ENCODE peak calls at places on chromosome 10, in five cellular contexts. One of them, this sample, is unnamed.

GRCh38 chr10:16891375-16892313 is 74.4 kb upstream of the RSU1 start:
- DNase-seq in dorsolateral prefrontal cortex: no peak
- DNase-seq in neural progenitor cell: peak
- DNase-seq in testis: peak
- DNase-seq in tibial nerve: peak
- DNase-seq in this sample: peak

GRCh38 chr10:55630491-55631056 is 730.5 kb downstream of the ZWINT start:
- DNase-seq in tibial nerve: no peak
- DNase-seq in dorsolateral prefrontal cortex: peak
- DNase-seq in testis: peak
- DNase-seq in neural progenitor cell: peak
- DNase-seq in this sample: peak

GRCh38 chr10:117226813-117227451 is 14.0 kb upstream of the SLC18A2 start:
- DNase-seq in testis: peak
- DNase-seq in dorsolateral prefrontal cortex: no peak
- DNase-seq in tibial nerve: no peak
- DNase-seq in neural progenitor cell: peak
- DNase-seq in this sample: peak

GRCh38 chr10:103835121-103836045 is 20.0 kb downstream of the SH3PXD2A start:
- DNase-seq in neural progenitor cell: no peak
- DNase-seq in dorsolateral prefrontal cortex: no peak
- DNase-seq in tibial nerve: peak
- DNase-seq in testis: peak
- DNase-seq in this sample: no peak

GRCh38 chr10:85603167-85603940 is 763.2 kb downstream of the GRID1 start:
- DNase-seq in neural progenitor cell: no peak
- DNase-seq in tibial nerve: no peak
- DNase-seq in testis: no peak
- DNase-seq in dorsolateral prefrontal cortex: no peak
- DNase-seq in this sample: no peak

GRCh38 chr10:124221356-124222297 is 128.2 kb upstream of the CHST15 start:
- DNase-seq in tibial nerve: no peak
- DNase-seq in testis: no peak
- DNase-seq in neural progenitor cell: no peak
- DNase-seq in dorsolateral prefrontal cortex: no peak
- DNase-seq in this sample: peak

GRCh38 chr10:10872035-10872673 is 145.5 kb upstream of the CELF2 start:
- DNase-seq in testis: no peak
- DNase-seq in neural progenitor cell: no peak
- DNase-seq in tibial nerve: peak
- DNase-seq in dorsolateral prefrontal cortex: no peak
- DNase-seq in this sample: peak

GRCh38 chr10:119734396-119735332 is 8.8 kb downstream of the INPP5F start:
- DNase-seq in tibial nerve: no peak
- DNase-seq in dorsolateral prefrontal cortex: no peak
- DNase-seq in testis: no peak
- DNase-seq in neural progenitor cell: no peak
- DNase-seq in this sample: no peak

GRCh38 chr10:73979428-73980407 is 18.2 kb upstream of the VCL start:
- DNase-seq in testis: peak
- DNase-seq in dorsolateral prefrontal cortex: no peak
- DNase-seq in tibial nerve: no peak
- DNase-seq in neural progenitor cell: no peak
- DNase-seq in this sample: no peak

GRCh38 chr10:123408660-123409059 is 254.5 kb downstream of the BUB3 start:
- DNase-seq in dorsolateral prefrontal cortex: no peak
- DNase-seq in tibial nerve: no peak
- DNase-seq in neural progenitor cell: no peak
- DNase-seq in testis: no peak
- DNase-seq in this sample: no peak

GRCh38 chr10:22657566-22658190 is 56.7 kb downstream of the PIP4K2A start:
- DNase-seq in dorsolateral prefrontal cortex: no peak
- DNase-seq in testis: no peak
- DNase-seq in neural progenitor cell: no peak
- DNase-seq in tibial nerve: no peak
- DNase-seq in this sample: no peak

GRCh38 chr10:109743141-109744120 is 179.9 kb downstream of the XPNPEP1 start:
- DNase-seq in tibial nerve: no peak
- DNase-seq in dorsolateral prefrontal cortex: no peak
- DNase-seq in testis: no peak
- DNase-seq in neural progenitor cell: no peak
- DNase-seq in this sample: no peak

GRCh38 chr10:20892011-20892585 is 5.0 kb downstream of the NEBL start:
- DNase-seq in dorsolateral prefrontal cortex: no peak
- DNase-seq in testis: no peak
- DNase-seq in tibial nerve: no peak
- DNase-seq in neural progenitor cell: no peak
- DNase-seq in this sample: peak

GRCh38 chr10:113058175-113058961 is 108.3 kb downstream of the TCF7L2 start:
- DNase-seq in neural progenitor cell: peak
- DNase-seq in tibial nerve: no peak
- DNase-seq in dorsolateral prefrontal cortex: no peak
- DNase-seq in testis: no peak
- DNase-seq in this sample: peak

GRCh38 chr10:99304027-99304856 is 24.9 kb upstream of the CNNM1 start:
- DNase-seq in dorsolateral prefrontal cortex: no peak
- DNase-seq in neural progenitor cell: no peak
- DNase-seq in testis: peak
- DNase-seq in tibial nerve: no peak
- DNase-seq in this sample: peak

GRCh38 chr10:130220251-130221185 is 84.3 kb downstream of the GLRX3 start:
- DNase-seq in testis: no peak
- DNase-seq in neural progenitor cell: no peak
- DNase-seq in tibial nerve: no peak
- DNase-seq in dorsolateral prefrontal cortex: no peak
- DNase-seq in this sample: no peak

GRCh38 chr10:122165914-122166313 is 105.2 kb upstream of the BTBD16 start:
- DNase-seq in testis: no peak
- DNase-seq in dorsolateral prefrontal cortex: no peak
- DNase-seq in tibial nerve: no peak
- DNase-seq in neural progenitor cell: peak
- DNase-seq in this sample: no peak

GRCh38 chr10:90925078-90926029 is 4.5 kb upstream of the ANKRD1 start:
- DNase-seq in neural progenitor cell: no peak
- DNase-seq in dorsolateral prefrontal cortex: no peak
- DNase-seq in tibial nerve: no peak
- DNase-seq in testis: no peak
- DNase-seq in this sample: no peak

GRCh38 chr10:123847686-123848432 is 43.7 kb downstream of the CPXM2 start:
- DNase-seq in dorsolateral prefrontal cortex: no peak
- DNase-seq in tibial nerve: no peak
- DNase-seq in neural progenitor cell: no peak
- DNase-seq in testis: no peak
- DNase-seq in this sample: peak

GRCh38 chr10:68303849-68304412 is 27.9 kb upstream of the HNRNPH3 start:
- DNase-seq in neural progenitor cell: no peak
- DNase-seq in testis: no peak
- DNase-seq in dorsolateral prefrontal cortex: no peak
- DNase-seq in tibial nerve: no peak
- DNase-seq in this sample: no peak

GRCh38 chr10:80488539-80489066 is 34.5 kb downstream of the TSPAN14 start:
- DNase-seq in dorsolateral prefrontal cortex: no peak
- DNase-seq in neural progenitor cell: no peak
- DNase-seq in tibial nerve: no peak
- DNase-seq in testis: no peak
- DNase-seq in this sample: no peak

GRCh38 chr10:8437896-8438295 is 383.4 kb downstream of the GATA3 start:
- DNase-seq in neural progenitor cell: no peak
- DNase-seq in tibial nerve: no peak
- DNase-seq in testis: no peak
- DNase-seq in dorsolateral prefrontal cortex: no peak
- DNase-seq in this sample: no peak

GRCh38 chr10:32077896-32078295 is 21.7 kb upstream of the KIF5B start:
- DNase-seq in tibial nerve: no peak
- DNase-seq in testis: no peak
- DNase-seq in dorsolateral prefrontal cortex: no peak
- DNase-seq in neural progenitor cell: no peak
- DNase-seq in this sample: no peak

GRCh38 chr10:13613519-13613918 is 26.8 kb downstream of the PRPF18 start:
- DNase-seq in testis: no peak
- DNase-seq in tibial nerve: peak
- DNase-seq in dorsolateral prefrontal cortex: no peak
- DNase-seq in neural progenitor cell: peak
- DNase-seq in this sample: peak

GRCh38 chr10:18777258-18777657 is 118.0 kb downstream of the ARL5B start:
- DNase-seq in testis: peak
- DNase-seq in neural progenitor cell: no peak
- DNase-seq in tibial nerve: no peak
- DNase-seq in dorsolateral prefrontal cortex: no peak
- DNase-seq in this sample: no peak

GRCh38 chr10:102065561-102066420 is 642 bp downstream of the HPS6 start:
- DNase-seq in testis: no peak
- DNase-seq in neural progenitor cell: peak
- DNase-seq in tibial nerve: no peak
- DNase-seq in dorsolateral prefrontal cortex: no peak
- DNase-seq in this sample: peak

DNA sequence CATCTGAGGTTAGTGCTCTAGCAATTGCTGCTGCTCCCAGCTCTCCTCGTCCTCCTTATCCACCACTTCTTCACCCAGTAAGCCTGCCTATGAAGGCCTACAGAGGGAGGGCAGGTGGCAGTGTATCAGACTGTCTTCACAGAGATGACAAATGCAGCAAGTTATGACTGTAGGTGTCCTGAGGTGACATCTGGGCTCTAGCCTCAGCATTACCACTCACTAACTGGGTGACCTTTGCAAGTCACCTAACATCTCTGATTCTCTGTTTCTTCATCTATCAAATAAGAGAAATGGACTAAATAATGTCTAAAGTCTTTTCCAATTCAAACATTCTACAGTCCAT is 151.6 kb downstream of the NOC3L start:
- DNase-seq in testis: no peak
- DNase-seq in dorsolateral prefrontal cortex: no peak
- DNase-seq in tibial nerve: no peak
- DNase-seq in neural progenitor cell: no peak
- DNase-seq in this sample: no peak
- H3K27ac ChIP-seq in testis: peak
- H3K27ac ChIP-seq in dorsolateral prefrontal cortex: no peak
- H3K27ac ChIP-seq in tibial nerve: peak
- H3K27ac ChIP-seq in neural progenitor cell: no peak
- H3K27ac ChIP-seq in this sample: no peak

DNA sequence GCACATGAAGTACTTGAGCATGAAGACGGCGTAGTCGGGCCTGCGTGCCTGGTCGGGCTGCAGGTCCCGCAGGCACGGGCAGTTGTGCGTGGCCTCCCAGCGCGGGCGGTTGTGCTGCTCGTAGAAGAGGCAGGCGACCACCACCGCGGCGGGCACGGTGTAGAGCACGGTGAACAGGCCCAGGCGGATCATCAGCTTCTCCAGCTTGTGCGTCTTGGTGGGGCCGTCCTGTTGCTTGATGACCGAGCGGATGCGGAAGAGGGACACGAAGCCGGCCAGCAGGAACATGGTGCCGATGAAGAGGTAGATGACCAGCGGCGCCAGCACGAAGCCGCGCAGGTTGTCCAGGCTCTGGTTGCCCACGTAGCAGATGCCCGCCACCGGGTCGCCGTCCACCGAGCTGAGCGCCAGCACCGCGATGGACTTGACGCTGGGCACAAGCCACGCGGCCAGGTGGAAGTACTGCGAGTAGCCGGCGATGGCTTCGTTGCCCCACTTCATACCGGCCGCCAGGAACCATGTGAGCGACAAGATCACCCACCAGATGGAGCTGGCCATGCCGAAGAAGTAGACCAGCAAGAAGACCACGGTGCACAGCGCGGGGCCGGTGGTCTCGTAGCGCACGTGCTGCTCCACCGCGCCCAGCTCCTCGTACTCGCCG is 2.3 kb downstream of the FZD8 start:
- DNase-seq in dorsolateral prefrontal cortex: no peak
- DNase-seq in neural progenitor cell: peak
- DNase-seq in tibial nerve: no peak
- DNase-seq in testis: peak
- DNase-seq in this sample: peak
- H3K4me3 ChIP-seq in dorsolateral prefrontal cortex: peak
- H3K4me3 ChIP-seq in neural progenitor cell: peak
- H3K4me3 ChIP-seq in tibial nerve: peak
- H3K4me3 ChIP-seq in testis: no peak
- H3K4me3 ChIP-seq in this sample: peak

DNA sequence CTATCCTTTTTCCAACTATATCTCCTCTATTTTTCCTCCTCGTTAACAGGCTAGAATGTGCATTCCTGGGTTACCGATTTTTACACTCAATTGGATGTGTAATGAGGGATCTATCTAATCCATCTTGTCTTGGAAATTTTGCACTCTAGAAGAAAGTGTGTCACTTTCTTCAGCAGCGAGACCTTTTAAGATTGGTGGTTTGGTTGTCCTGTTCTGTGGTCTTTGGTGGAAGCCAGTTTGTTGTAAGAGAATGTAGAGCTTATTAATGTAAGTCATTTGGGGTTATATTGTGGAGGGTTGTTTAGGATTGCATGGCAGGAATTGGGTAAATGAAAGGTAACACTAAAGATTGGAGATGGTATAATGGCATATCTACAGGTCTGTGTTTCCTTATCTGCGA is 16.7 kb downstream of the CDK1 start:
- DNase-seq in tibial nerve: no peak
- DNase-seq in testis: no peak
- DNase-seq in neural progenitor cell: no peak
- DNase-seq in dorsolateral prefrontal cortex: no peak
- DNase-seq in this sample: no peak
- H3K27ac ChIP-seq in tibial nerve: no peak
- H3K27ac ChIP-seq in testis: no peak
- H3K27ac ChIP-seq in neural progenitor cell: no peak
- H3K27ac ChIP-seq in dorsolateral prefrontal cortex: no peak
- H3K27ac ChIP-seq in this sample: no peak

GRCh38 chr10:7408494-7409044 is 2.3 kb downstream of the SFMBT2 start:
- DNase-seq in tibial nerve: peak
- DNase-seq in testis: peak
- DNase-seq in dorsolateral prefrontal cortex: peak
- DNase-seq in neural progenitor cell: peak
- DNase-seq in this sample: peak

GRCh38 chr10:7406712-7407333 is 4.0 kb downstream of the SFMBT2 start:
- DNase-seq in neural progenitor cell: peak
- DNase-seq in testis: peak
- DNase-seq in dorsolateral prefrontal cortex: no peak
- DNase-seq in tibial nerve: no peak
- DNase-seq in this sample: peak

GRCh38 chr10:7407368-7408002 is 3.3 kb downstream of the SFMBT2 start:
- DNase-seq in testis: no peak
- DNase-seq in dorsolateral prefrontal cortex: no peak
- DNase-seq in neural progenitor cell: peak
- DNase-seq in tibial nerve: no peak
- DNase-seq in this sample: peak

GRCh38 chr10:7409045-7409731 is 1.6 kb downstream of the SFMBT2 start:
- DNase-seq in tibial nerve: no peak
- DNase-seq in neural progenitor cell: peak
- DNase-seq in dorsolateral prefrontal cortex: no peak
- DNase-seq in testis: peak
- DNase-seq in this sample: peak

DNA sequence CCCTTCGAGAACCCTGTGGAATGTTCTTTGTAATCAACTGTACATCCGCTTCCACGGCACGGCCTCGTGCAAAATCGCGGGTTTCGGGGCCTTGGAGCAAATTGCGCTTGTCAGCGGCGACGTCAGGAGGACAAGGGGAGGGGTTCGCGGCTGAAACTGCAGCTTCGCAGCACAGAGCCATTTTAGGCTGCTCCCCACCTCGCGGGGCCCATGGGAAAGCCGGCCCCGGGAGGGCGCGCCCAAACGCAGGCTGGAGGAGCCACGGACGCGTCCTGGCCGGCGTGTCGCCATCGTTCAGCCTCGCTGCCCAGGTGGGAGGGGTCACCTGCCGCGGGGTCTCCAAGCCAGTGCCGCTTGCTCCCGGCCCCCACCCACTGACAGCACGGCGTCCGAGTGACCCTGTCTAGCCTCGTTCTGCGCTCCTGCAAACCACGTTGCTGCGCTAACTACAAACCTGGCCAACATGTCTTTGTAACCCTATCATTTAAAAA is 2.8 kb downstream of the SFMBT2 start:
- DNase-seq in testis: peak
- DNase-seq in neural progenitor cell: peak
- DNase-seq in dorsolateral prefrontal cortex: peak
- DNase-seq in tibial nerve: no peak
- DNase-seq in this sample: peak
- H3K4me3 ChIP-seq in testis: peak
- H3K4me3 ChIP-seq in neural progenitor cell: peak
- H3K4me3 ChIP-seq in dorsolateral prefrontal cortex: peak
- H3K4me3 ChIP-seq in tibial nerve: peak
- H3K4me3 ChIP-seq in this sample: peak